ENCODE peak calls at places on chromosomes 4 and X, in four cellular contexts. N is WTC11, I is K562, G is GM12878. F is an unnamed sample.

GRCh38 chr4:2786794-2787229 is 6.1 kb upstream of the SH3BP2 start:
- DNase-seq in I (no peak), G (no peak), N (no peak), F (no peak)

GRCh38 chr4:10442976-10443375 is 14.2 kb downstream of the ZNF518B start:
- DNase-seq in G (no peak), N (no peak), I (peak), F (no peak)

GRCh38 chrX:150429577-150429976 is 66.5 kb downstream of the MAMLD1 start:
- DNase-seq in I (no peak), G (no peak), N (no peak), F (no peak)

GRCh38 chrX:95974885-95975284 is 709.8 kb upstream of the DIAPH2 start:
- DNase-seq in I (no peak), G (no peak), N (no peak), F (no peak)

GRCh38 chr4:68499021-68499420 is 51.8 kb downstream of the TMPRSS11E start:
- DNase-seq in I (no peak), N (no peak), G (no peak), F (no peak)

GRCh38 chr4:106264331-106264728 is 51.7 kb downstream of the TBCK start:
- DNase-seq in G (no peak), I (peak), N (no peak), F (peak)

GRCh38 chr4:130395871-130396270 is 1299.9 kb downstream of the C4orf33 start:
- DNase-seq in I (no peak), N (no peak), G (no peak), F (no peak)

GRCh38 chr4:86359944-86360478 is at the start of gene MAPK10:
- DNase-seq in G (peak), N (peak), I (peak), F (no peak)

GRCh38 chr4:74297556-74297955 is 10.7 kb upstream of the EPGN start:
- DNase-seq in I (no peak), G (no peak), N (no peak), F (no peak)

GRCh38 chr4:187172340-187172761 is 448.7 kb upstream of the FAT1 start:
- DNase-seq in I (no peak), N (no peak), G (no peak), F (no peak)

GRCh38 chr4:108210989-108211725 is 42.4 kb upstream of the LEF1 start:
- DNase-seq in I (no peak), G (no peak), N (no peak), F (no peak)

GRCh38 chr4:121307441-121308327 is 73.1 kb downstream of the QRFPR start:
- DNase-seq in N (peak), I (peak), G (peak), F (peak)

GRCh38 chrX:71622347-71623104 is 4.2 kb upstream of the CXCR3 start:
- DNase-seq in G (peak), N (peak), I (peak), F (peak)

GRCh38 chr4:83906561-83906960 is 370.7 kb downstream of the GPAT3 start:
- DNase-seq in I (no peak), N (no peak), G (no peak), F (no peak)

GRCh38 chrX:13646154-13646549 is 6.8 kb upstream of the TCEANC start:
- DNase-seq in N (peak), G (no peak), I (peak), F (peak)

GRCh38 chr4:73450398-73451004 is 14.5 kb downstream of the AFP start:
- DNase-seq in G (no peak), N (peak), I (peak), F (no peak)

GRCh38 chr4:53583513-53583912 is 7.8 kb downstream of the LNX1 start:
- DNase-seq in N (no peak), I (no peak), G (no peak), F (no peak)

GRCh38 chr4:22510750-22511149 is 5.1 kb downstream of the ADGRA3 start:
- DNase-seq in G (no peak), N (no peak), I (no peak), F (peak)

GRCh38 chr4:183906736-183907651 is 1.9 kb downstream of the STOX2 start:
- DNase-seq in N (peak), G (no peak), I (no peak), F (no peak)

GRCh38 chr4:189547537-189547936 is 393.1 kb upstream of the FRG1 start:
- DNase-seq in N (no peak), G (no peak), I (no peak), F (no peak)

GRCh38 chr4:102529977-102530376 is 28.8 kb downstream of the NFKB1 start:
- DNase-seq in I (no peak), G (no peak), N (no peak), F (no peak)

GRCh38 chrX:40734956-40735317 is 405 bp downstream of the MED14 start:
- DNase-seq in N (no peak), I (peak), G (no peak), F (no peak)

GRCh38 chr4:31620476-31620875 is 900.3 kb downstream of the PCDH7 start:
- DNase-seq in N (no peak), G (no peak), I (no peak), F (no peak)

GRCh38 chrX:30060718-30061117 is 154.6 kb upstream of the MAGEB2 start:
- DNase-seq in G (no peak), N (peak), I (no peak), F (no peak)

GRCh38 chr4:94038195-94038594 is 169.5 kb upstream of the SMARCAD1 start:
- DNase-seq in G (no peak), N (no peak), I (no peak), F (no peak)

GRCh38 chr4:94036964-94037363 is 170.7 kb upstream of the SMARCAD1 start:
- DNase-seq in N (no peak), G (no peak), I (peak), F (no peak)

GRCh38 chr4:94032754-94033153 is 174.9 kb upstream of the SMARCAD1 start:
- DNase-seq in N (peak), I (no peak), G (no peak), F (no peak)
- TF ChIP-seq TCF7 in N (no peak), I (no peak), G (no peak), F (no peak)

GRCh38 chr4:66926687-66927086 is 618.6 kb downstream of the CENPC start:
- DNase-seq in I (no peak), N (peak), G (no peak), F (no peak)
- TF ChIP-seq TCF7 in I (no peak), N (no peak), G (no peak), F (no peak)

DNA sequence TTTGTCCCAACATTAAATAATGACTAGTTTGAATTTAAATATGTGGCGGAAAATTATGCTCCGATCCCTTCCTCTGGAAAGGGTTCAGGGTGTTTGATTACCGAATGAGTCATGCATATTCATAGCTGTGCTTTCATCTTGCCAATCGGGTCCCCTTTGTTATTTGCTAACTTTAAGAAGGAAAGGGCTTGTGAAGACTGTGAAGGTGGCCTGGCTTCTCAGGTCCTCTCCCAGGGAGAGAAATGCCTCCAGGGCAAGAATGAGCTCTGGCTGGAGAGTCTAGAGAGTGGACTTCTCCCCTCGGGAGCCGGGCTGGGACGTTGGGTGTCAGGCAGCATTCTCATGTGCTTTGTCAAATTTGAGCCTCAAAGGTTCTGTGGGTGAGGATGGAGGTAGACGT is 155.5 kb upstream of the PSAPL1 start:
- DNase-seq in N (no peak), G (no peak), I (no peak), F (no peak)
- TF ChIP-seq TCF7 in N (no peak), G (no peak), I (no peak), F (no peak)

GRCh38 chr4:110962616-110963015 is 339.7 kb upstream of the PITX2 start:
- DNase-seq in N (no peak), G (no peak), I (no peak), F (no peak)

GRCh38 chr4:110953898-110954297 is 331.0 kb upstream of the PITX2 start:
- DNase-seq in N (no peak), I (no peak), G (no peak), F (no peak)

GRCh38 chr4:110963621-110964020 is 340.7 kb upstream of the PITX2 start:
- DNase-seq in N (no peak), I (no peak), G (no peak), F (no peak)

GRCh38 chr4:110955748-110956147 is 332.9 kb upstream of the PITX2 start:
- DNase-seq in I (no peak), N (no peak), G (no peak), F (no peak)

DNA sequence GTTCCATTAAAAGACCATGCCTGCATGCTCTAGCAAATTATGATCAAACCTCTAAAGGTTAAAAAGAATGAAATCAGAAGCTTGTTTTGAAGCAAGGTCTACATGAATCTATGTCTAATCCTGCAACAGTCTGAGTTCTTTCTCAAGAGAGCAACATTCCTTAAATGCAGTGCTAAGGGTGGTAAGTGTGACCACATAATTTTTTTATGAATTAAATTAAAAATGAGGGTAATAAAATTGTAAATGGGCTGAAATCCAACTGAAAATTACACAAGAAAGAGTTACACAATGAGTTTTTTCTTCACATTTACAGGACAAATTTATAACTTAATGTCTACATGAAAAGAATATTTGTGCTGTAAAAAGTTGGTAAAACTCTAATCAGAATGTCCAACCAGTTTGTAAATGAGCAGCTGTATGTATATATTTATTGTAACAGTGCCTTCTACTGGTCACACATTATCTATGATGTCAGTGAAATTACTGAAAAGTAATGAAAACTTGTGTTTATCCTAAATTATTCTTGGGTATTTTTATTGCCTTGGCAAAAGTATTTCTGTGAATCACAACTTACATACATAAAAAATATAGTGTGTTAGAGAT is 336.3 kb upstream of the PITX2 start:
- DNase-seq in N (no peak), I (no peak), G (no peak), F (peak)
- TF ChIP-seq TCF7 in N (no peak), I (no peak), G (no peak), F (no peak)

F was measured in HepG2.